ENCODE peak calls at places on chromosomes 16 and 17, in eight cellular contexts. M is colonic mucosa, U is cardiac muscle cell, X is body of pancreas, K is left ventricle myocardium inferior, Z is mucosa of descending colon, J is uterus, N is breast epithelium. Y is an unnamed sample. For H3K36me3, the result is how much of the 10 kb centered on the place peaks cover.

GRCh38 chr17:81510798-81511549 is 1.6 kb downstream of the ACTG1 start:
- DNase-seq in M (peak), U (peak), X (no peak), K (no peak), Z (peak), J (no peak), N (no peak), Y (no peak)

GRCh38 chr17:44587339-44587738 is 30.1 kb downstream of the FZD2 start:
- DNase-seq in M (no peak), U (peak), X (peak), K (peak), Z (no peak), J (peak), N (no peak), Y (peak)

GRCh38 chr16:19980866-19981265 is 92.8 kb downstream of the GPR139 start:
- DNase-seq in M (no peak), U (peak), X (no peak), K (no peak), Z (peak), J (no peak), N (no peak), Y (no peak)

GRCh38 chr17:79978545-79978852 is 57.2 kb downstream of the TBC1D16 start:
- DNase-seq in M (no peak), U (no peak), X (no peak), K (no peak), Z (no peak), J (peak), N (no peak), Y (peak)

GRCh38 chr17:17414316-17414937 is 62.4 kb upstream of the MED9 start:
- DNase-seq in M (no peak), U (peak), X (no peak), K (no peak), Z (no peak), J (no peak), N (peak), Y (peak)

GRCh38 chr16:16004314-16004749 is 54.9 kb downstream of the ABCC1 start:
- DNase-seq in M (no peak), U (peak), X (no peak), K (no peak), Z (no peak), J (no peak), N (no peak), Y (peak)

GRCh38 chr17:49249890-49250522 is 19.4 kb upstream of the PHOSPHO1 start:
- DNase-seq in M (no peak), U (no peak), X (no peak), K (no peak), Z (no peak), J (no peak), N (no peak), Y (no peak)

GRCh38 chr17:80176757-80177156 is 6.9 kb downstream of the CARD14 start:
- DNase-seq in M (no peak), U (no peak), X (no peak), K (no peak), Z (no peak), J (no peak), N (no peak), Y (no peak)

GRCh38 chr16:19804538-19805323 is 79.9 kb downstream of the GPRC5B start:
- DNase-seq in M (peak), U (peak), X (peak), K (peak), Z (peak), J (no peak), N (peak), Y (no peak)

GRCh38 chr16:69397821-69398521 is 12.2 kb upstream of the TERF2 start:
- DNase-seq in M (peak), U (peak), X (peak), K (no peak), Z (peak), J (peak), N (no peak), Y (peak)

GRCh38 chr16:87305505-87306391 is 11.4 kb downstream of the C16orf95 start:
- DNase-seq in M (no peak), U (peak), X (no peak), K (no peak), Z (peak), J (no peak), N (no peak), Y (peak)

GRCh38 chr17:18118633-18118975 is 10.0 kb downstream of the MYO15A start:
- DNase-seq in M (no peak), U (no peak), X (no peak), K (no peak), Z (no peak), J (no peak), N (no peak), Y (no peak)

GRCh38 chr17:41919165-41919817 is 540 bp upstream of the ACLY start:
- DNase-seq in M (peak), U (no peak), X (no peak), K (no peak), Z (no peak), J (no peak), N (no peak), Y (no peak)

GRCh38 chr16:69131749-69132423 is 502 bp downstream of the CHTF8 start:
- DNase-seq in M (peak), U (peak), X (peak), K (peak), Z (peak), J (peak), N (peak), Y (no peak)

GRCh38 chr16:14364386-14365199 is 265.5 kb downstream of the PARN start:
- DNase-seq in M (no peak), U (peak), X (no peak), K (no peak), Z (no peak), J (no peak), N (no peak), Y (peak)

GRCh38 chr17:50189396-50190277 is 11.8 kb downstream of the COL1A1 start:
- DNase-seq in M (no peak), U (peak), X (no peak), K (no peak), Z (no peak), J (no peak), N (no peak), Y (no peak)

GRCh38 chr17:78226055-78226751 is 5.2 kb upstream of the TMEM235 start:
- DNase-seq in M (no peak), U (no peak), X (no peak), K (no peak), Z (no peak), J (no peak), N (no peak), Y (no peak)

GRCh38 chr16:68235882-68236803 is at the start of gene ESRP2:
- DNase-seq in M (peak), U (no peak), X (peak), K (no peak), Z (peak), J (peak), N (peak), Y (no peak)

GRCh38 chr16:8505327-8505991 is 84.9 kb downstream of the TMEM114 start:
- DNase-seq in M (peak), U (no peak), X (no peak), K (no peak), Z (peak), J (no peak), N (no peak), Y (no peak)

GRCh38 chr16:4381072-4381934 is 9.7 kb downstream of the VASN start:
- DNase-seq in M (no peak), U (no peak), X (peak), K (no peak), Z (no peak), J (no peak), N (peak), Y (no peak)

GRCh38 chr16:75279277-75279676 is 27.9 kb upstream of the BCAR1 start:
- DNase-seq in M (no peak), U (no peak), X (peak), K (no peak), Z (no peak), J (no peak), N (no peak), Y (no peak)

GRCh38 chr16:88005148-88005547 is 53.9 kb downstream of the BANP start:
- DNase-seq in M (no peak), U (no peak), X (no peak), K (no peak), Z (no peak), J (no peak), N (no peak), Y (no peak)

GRCh38 chr17:82923366-82924113 is 83.7 kb upstream of the ZNF750 start:
- DNase-seq in M (no peak), U (no peak), X (no peak), K (peak), Z (no peak), J (no peak), N (no peak), Y (no peak)

GRCh38 chr17:82925336-82925735 is 85.5 kb upstream of the ZNF750 start:
- DNase-seq in M (no peak), U (no peak), X (no peak), K (no peak), Z (no peak), J (no peak), N (no peak), Y (no peak)

GRCh38 chr17:82924214-82924613 is 84.4 kb upstream of the ZNF750 start:
- DNase-seq in M (no peak), U (no peak), X (no peak), K (no peak), Z (no peak), J (no peak), N (no peak), Y (no peak)

GRCh38 chr17:82926081-82926480 is 86.3 kb upstream of the ZNF750 start:
- DNase-seq in M (no peak), U (no peak), X (no peak), K (no peak), Z (no peak), J (no peak), N (no peak), Y (no peak)

DNA sequence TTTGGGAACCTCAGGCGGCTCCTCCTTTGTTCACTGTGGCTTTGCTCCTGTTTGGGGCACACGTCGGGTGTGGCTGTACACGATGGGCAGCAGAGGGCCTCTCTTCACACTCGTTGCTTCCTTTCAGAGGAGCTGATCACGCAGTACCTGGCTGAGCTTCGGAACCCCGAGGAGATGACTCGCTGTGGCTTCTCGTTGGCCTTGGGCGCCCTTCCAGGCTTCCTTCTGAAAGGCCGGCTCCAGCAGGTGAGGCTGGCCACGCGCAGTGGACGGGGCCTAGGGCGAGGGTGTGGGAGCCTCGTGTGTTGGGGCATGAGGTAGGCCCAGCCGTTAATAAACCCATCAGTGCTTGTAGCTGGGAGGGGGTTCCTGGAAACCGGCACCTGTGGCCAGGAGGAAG is 85.0 kb upstream of the ZNF750 start:
- DNase-seq in M (no peak), U (no peak), X (peak), K (no peak), Z (no peak), J (no peak), N (no peak), Y (no peak)
- H3K36me3 ChIP-seq in M (under half), U (under half), X (under half), K (half or more), Z (under half), J (under half), N (under half), Y (under half)

DNA sequence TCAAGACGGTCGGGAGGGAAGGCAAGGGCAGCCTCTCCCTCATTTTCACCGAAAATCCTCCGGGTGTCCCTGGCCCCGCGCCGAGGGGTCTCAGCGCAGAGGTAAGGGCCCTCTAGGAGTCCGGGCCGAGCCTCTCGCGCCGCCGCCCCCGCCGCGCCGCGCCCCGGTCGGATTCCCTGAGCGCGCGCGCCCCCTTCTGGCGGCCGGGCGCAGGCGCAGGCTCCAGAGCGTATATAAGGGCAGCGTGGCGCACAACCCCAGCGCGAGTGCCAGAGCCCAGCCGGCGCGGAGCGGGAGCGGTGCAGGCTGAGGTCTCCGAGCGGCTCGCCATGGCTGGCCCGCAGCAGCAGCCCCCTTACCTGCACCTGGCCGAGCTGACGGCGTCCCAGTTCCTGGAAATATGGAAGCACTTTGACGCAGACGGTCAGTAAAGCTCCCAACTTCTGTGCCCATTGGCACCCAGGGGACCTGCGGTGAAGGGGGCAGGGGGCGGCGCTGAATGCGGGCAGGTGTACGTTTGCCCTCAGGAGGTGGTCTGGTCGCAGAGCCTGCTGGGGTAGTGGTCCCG is at the start of gene CALB2:
- DNase-seq in M (peak), U (peak), X (peak), K (peak), Z (peak), J (peak), N (peak), Y (no peak)
- H3K4me3 ChIP-seq in M (no peak), U (peak), X (no peak), K (peak), Z (no peak), J (no peak), N (peak), Y (peak)

DNA sequence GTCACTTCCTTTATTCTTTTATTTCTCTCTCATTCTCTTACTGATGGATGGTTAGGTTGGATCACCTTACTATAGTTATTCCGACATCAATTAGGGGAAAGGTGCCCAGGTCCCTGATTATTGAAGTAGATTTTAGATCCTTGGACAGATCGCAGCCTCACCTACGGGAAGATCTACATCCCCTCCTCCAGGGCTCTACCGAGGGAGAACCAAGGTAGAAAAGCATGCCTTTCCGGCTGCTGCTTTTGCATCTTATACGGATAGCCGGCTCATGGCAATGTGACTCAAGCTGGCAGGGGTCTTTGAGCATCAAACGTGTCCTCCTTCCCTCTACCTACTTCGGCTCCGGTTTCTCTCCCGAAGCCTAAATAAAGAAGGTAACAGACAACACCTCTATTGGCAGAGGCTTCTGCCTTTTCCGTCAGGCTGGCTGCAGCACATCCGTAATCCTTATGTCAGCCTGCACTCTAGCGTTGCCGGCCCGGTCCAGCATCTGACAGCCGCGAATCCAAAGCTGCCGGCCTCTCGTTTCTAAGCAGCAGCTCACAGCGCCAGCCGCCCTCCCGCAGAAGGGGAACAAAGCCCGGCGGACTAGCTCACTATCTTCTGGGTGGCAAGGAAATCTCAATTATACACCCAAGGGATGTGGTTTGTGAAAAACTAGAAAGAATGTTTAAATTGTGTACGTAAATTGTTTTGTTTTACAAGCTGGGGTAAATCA is 46.9 kb downstream of the IRX6 start:
- DNase-seq in M (peak), U (peak), X (peak), K (peak), Z (peak), J (peak), N (peak), Y (no peak)
- TF ChIP-seq CTCF in M (no peak), U (peak), X (no peak), K (peak), Z (no peak), J (peak), N (peak), Y (peak)

DNA sequence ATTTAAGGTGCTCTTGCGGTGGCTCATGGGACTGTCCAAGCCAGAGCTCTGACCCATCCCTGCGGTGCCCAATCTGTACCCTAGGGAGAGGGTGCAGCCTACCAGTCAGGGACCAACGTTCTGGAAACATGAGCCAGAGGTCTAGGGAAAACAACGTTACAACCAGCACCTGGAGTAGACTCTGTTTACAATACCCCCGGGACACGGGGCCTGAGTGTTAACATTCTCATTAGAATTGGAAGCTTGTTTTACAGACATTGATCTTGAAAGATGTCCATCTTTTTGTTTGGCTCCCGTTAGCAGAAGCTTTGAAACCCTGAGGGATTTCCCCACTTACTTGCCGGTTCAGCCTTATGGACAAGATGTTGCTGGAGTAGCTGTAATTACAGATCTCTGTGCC is 6.9 kb downstream of the WIPI1 start:
- DNase-seq in M (no peak), U (no peak), X (no peak), K (no peak), Z (no peak), J (no peak), N (no peak), Y (no peak)
- H3K36me3 ChIP-seq in M (under half), U (under half), X (under half), K (half or more), Z (under half), J (under half), N (under half), Y (under half)

DNA sequence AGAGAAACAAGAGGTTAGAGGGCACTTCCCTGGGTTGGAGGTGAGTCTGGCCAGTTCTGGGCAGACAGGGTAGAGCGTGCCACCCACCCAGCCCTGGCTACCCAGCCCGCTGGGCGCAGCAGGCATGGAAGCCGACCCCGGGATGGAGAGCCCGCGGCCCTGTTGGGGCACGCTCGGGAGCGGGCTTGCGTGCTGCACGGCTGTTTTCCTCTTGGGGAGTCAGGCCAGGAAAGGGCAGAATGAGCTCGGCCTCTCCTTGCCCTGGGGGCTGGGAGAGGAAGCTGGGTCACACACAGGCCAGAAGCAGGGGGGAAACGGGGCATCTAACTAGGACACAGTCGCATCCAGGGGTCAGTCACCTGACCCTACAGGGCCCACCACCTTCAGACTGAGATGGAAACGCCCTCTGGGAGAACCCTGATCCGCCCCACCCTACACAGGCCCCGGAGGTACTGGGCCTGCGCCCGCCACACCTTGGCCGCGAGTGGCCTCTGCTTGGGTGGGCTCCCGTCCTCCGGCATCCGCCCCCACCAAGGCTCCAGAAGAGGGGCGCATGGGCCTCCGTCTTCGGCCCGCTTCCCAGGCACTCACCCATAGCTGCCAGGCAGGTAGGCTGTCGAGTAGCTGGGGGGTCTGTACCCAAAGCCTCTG is 1.2 kb downstream of the SOX15 start:
- DNase-seq in M (no peak), U (no peak), X (no peak), K (no peak), Z (no peak), J (peak), N (no peak), Y (no peak)
- H3K4me3 ChIP-seq in M (peak), U (no peak), X (no peak), K (peak), Z (peak), J (peak), N (peak), Y (peak)

GRCh38 chr17:12667299-12667958 is 1.7 kb downstream of the MYOCD start:
- DNase-seq in M (no peak), U (peak), X (no peak), K (no peak), Z (peak), J (peak), N (no peak), Y (no peak)
- TF ChIP-seq CTCF in M (peak), U (peak), X (peak), K (peak), Z (no peak), J (peak), N (no peak), Y (peak)

DNA sequence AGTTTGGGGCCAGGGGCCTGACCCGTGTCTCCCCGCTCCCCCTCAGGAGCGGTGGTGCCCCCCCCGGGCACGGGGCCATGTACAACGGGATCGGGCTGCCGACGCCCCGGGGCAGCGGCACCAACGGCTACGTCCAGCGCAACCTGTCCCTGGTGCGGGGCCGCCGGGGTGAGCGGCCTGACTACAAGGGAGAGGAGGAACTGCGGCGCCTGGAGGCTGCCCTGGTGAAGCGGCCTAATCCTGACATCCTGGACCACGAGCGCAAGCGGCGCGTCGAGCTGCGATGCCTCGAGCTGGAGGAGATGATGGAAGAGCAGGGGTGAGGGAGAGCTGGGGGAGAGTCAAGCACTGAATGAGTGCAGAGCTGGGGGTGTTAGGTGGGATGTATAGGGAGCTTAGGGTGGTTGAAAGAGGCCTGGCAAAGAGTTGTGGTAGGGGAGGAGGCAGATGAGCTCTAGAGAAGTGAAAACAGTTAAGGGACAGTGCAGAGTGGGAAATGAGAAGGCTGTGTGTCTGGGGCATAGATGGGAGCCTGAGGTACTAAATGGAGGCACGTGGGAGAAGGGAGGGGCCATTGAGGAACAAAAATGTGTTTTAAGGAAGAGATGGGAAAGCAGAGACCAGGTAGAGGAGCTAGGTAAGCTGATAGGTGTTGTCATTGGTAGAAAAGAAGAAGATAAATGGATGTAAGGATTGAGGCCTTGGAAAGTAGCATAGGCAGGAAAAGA is 4.0 kb downstream of the SRRM2 start:
- DNase-seq in M (no peak), U (no peak), X (no peak), K (no peak), Z (no peak), J (no peak), N (no peak), Y (no peak)
- H3K36me3 ChIP-seq in M (under half), U (under half), X (under half), K (under half), Z (under half), J (under half), N (under half), Y (under half)

Y was measured in BJ.